ENCODE peak calls at places on chromosome 16, in nine cellular contexts. B is heart right ventricle, P is left lung, M is RWPE2, Z is mammary epithelial cell, D is IMR-90, S is tibial nerve, A is ovary, I is A549. O is an unnamed sample.

GRCh38 chr16:77212736-77213541 is 13.7 kb downstream of the SYCE1L start:
- DNase-seq in B (peak; percentile 53), P (peak; percentile 73), M (peak; percentile 79), Z (peak; percentile 47), D (no peak), S (peak; percentile 40), A (peak; percentile 86), I (peak; percentile 78), O (no peak)

GRCh38 chr16:27287051-27287811 is 18.7 kb upstream of the NSMCE1 start:
- DNase-seq in B (no peak), P (no peak), M (no peak), Z (no peak), D (no peak), S (no peak), A (no peak), I (no peak), O (no peak)

GRCh38 chr16:77775911-77776909 is 12.2 kb upstream of the VAT1L start:
- DNase-seq in B (no peak), P (no peak), M (no peak), Z (peak; percentile 31), D (peak; percentile 65), S (no peak), A (no peak), I (no peak), O (no peak)

GRCh38 chr16:4116328-4117249 is at the start of gene ADCY9:
- DNase-seq in B (peak; percentile 88), P (peak; percentile 83), M (no peak), Z (peak; percentile 53), D (peak; percentile 73), S (peak; percentile 49), A (peak; percentile 84), I (peak; percentile 86), O (no peak)

GRCh38 chr16:58124601-58124915 is 4.6 kb downstream of the CFAP20 start:
- DNase-seq in B (no peak), P (no peak), M (no peak), Z (peak; percentile 32), D (peak; percentile 76), S (no peak), A (no peak), I (no peak), O (no peak)

GRCh38 chr16:24013733-24014645 is 178.2 kb downstream of the PRKCB start:
- DNase-seq in B (no peak), P (peak; percentile 44), M (no peak), Z (peak; percentile 17), D (no peak), S (no peak), A (no peak), I (no peak), O (peak; percentile 33)

GRCh38 chr16:89693289-89693731 is 6.8 kb downstream of the CDK10 start:
- DNase-seq in B (no peak), P (no peak), M (no peak), Z (no peak), D (no peak), S (no peak), A (no peak), I (no peak), O (no peak)

GRCh38 chr16:89273741-89274472 is 56.4 kb downstream of the ZNF778 start:
- DNase-seq in B (no peak), P (no peak), M (no peak), Z (no peak), D (no peak), S (no peak), A (no peak), I (no peak), O (no peak)

GRCh38 chr16:24396350-24397271 is 140.5 kb downstream of the CACNG3 start:
- DNase-seq in B (no peak), P (no peak), M (no peak), Z (no peak), D (no peak), S (no peak), A (no peak), I (no peak), O (no peak)

GRCh38 chr16:2987854-2988253 is 7.6 kb upstream of the PKMYT1 start:
- DNase-seq in B (no peak), P (no peak), M (no peak), Z (no peak), D (no peak), S (no peak), A (no peak), I (no peak), O (no peak)

GRCh38 chr16:57609541-57610401 is 18.7 kb upstream of the ADGRG1 start:
- DNase-seq in B (no peak), P (peak; percentile 30), M (peak; percentile 25), Z (no peak), D (peak; percentile 54), S (no peak), A (no peak), I (no peak), O (no peak)

GRCh38 chr16:67429053-67429798 is 1.7 kb upstream of the HSD11B2 start:
- DNase-seq in B (no peak), P (no peak), M (no peak), Z (no peak), D (no peak), S (no peak), A (peak; percentile 24), I (no peak), O (no peak)

GRCh38 chr16:29784901-29785500 is 5.5 kb upstream of the KIF22 start:
- DNase-seq in B (peak; percentile 86), P (peak; percentile 75), M (no peak), Z (peak; percentile 42), D (peak; percentile 22), S (no peak), A (peak; percentile 78), I (no peak), O (no peak)

GRCh38 chr16:68444058-68444657 is 4.2 kb downstream of the SMPD3 start:
- DNase-seq in B (no peak), P (no peak), M (no peak), Z (peak; percentile 20), D (peak; percentile 21), S (no peak), A (peak; percentile 61), I (no peak), O (no peak)

GRCh38 chr16:64865037-64865696 is 256.7 kb downstream of the CDH11 start:
- DNase-seq in B (no peak), P (no peak), M (no peak), Z (no peak), D (peak; percentile 16), S (no peak), A (no peak), I (no peak), O (no peak)

GRCh38 chr16:55329791-55330190 is 5.8 kb downstream of the IRX6 start:
- DNase-seq in B (no peak), P (no peak), M (no peak), Z (no peak), D (no peak), S (no peak), A (no peak), I (no peak), O (no peak)

GRCh38 chr16:19184823-19185509 is 16.9 kb downstream of the SYT17 start:
- DNase-seq in B (no peak), P (no peak), M (no peak), Z (no peak), D (no peak), S (no peak), A (no peak), I (no peak), O (no peak)

GRCh38 chr16:985237-985636 is 3.7 kb downstream of the SOX8 start:
- DNase-seq in B (no peak), P (no peak), M (no peak), Z (no peak), D (no peak), S (no peak), A (no peak), I (no peak), O (no peak)

GRCh38 chr16:49462356-49462988 is 88.9 kb downstream of the C16orf78 start:
- DNase-seq in B (no peak), P (peak; percentile 12), M (no peak), Z (no peak), D (no peak), S (no peak), A (no peak), I (no peak), O (no peak)

GRCh38 chr16:86496262-86496928 is 13.9 kb upstream of the FOXF1 start:
- DNase-seq in B (no peak), P (no peak), M (no peak), Z (no peak), D (no peak), S (no peak), A (no peak), I (no peak), O (no peak)

DNA sequence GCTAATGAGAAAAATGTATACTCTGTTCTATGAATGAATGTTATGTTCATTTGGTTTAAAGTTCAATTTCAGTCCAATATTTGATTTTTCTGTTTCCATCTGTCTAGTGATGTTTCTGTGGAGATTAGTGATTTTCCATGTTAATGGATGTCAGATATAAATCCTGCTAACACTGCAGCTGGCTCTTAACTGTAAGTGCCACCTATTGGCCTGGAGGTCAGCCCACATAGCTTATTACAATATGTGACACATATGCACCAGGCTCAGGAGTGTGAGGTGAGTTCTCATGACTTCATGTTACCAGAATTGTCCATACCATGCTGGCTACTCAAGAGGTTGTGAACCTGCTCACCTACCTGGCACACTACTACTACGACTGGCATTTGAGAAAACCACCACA is 17.1 kb downstream of the ATF7IP2 start:
- DNase-seq in B (no peak), P (no peak), M (no peak), Z (no peak), D (no peak), S (no peak), A (no peak), I (no peak), O (no peak)
- H3K9me3 ChIP-seq in B (peaks cover 23% of the 10 kb centered on the region), P (no peaks in the 10 kb centered on the region), M (no peaks in the 10 kb centered on the region), Z (no peaks in the 10 kb centered on the region), D (peaks cover 9% of the 10 kb centered on the region), S (peaks cover 63% of the 10 kb centered on the region), A (no peaks in the 10 kb centered on the region), I (no peaks in the 10 kb centered on the region), O (peaks cover 26% of the 10 kb centered on the region)

GRCh38 chr16:14077918-14078317 is 6.8 kb downstream of the MRTFB start:
- DNase-seq in B (no peak), P (no peak), M (no peak), Z (no peak), D (no peak), S (no peak), A (no peak), I (no peak), O (no peak)
- H3K4me1 ChIP-seq in B (no peaks in the 10 kb centered on the region), P (peaks cover 6% of the 10 kb centered on the region), M (no peaks in the 10 kb centered on the region), Z (no peaks in the 10 kb centered on the region), D (no peaks in the 10 kb centered on the region), S (no peaks in the 10 kb centered on the region), A (no peaks in the 10 kb centered on the region), I (peaks cover 22% of the 10 kb centered on the region), O (peaks cover 36% of the 10 kb centered on the region)

GRCh38 chr16:17131351-17131750 is 339.4 kb downstream of the XYLT1 start:
- DNase-seq in B (no peak), P (no peak), M (no peak), Z (no peak), D (no peak), S (no peak), A (no peak), I (no peak), O (no peak)
- TF ChIP-seq CTCF in B (no peak), P (no peak), M (no peak), Z (no peak), D (no peak), S (no peak), A (no peak), I (no peak), O (no peak)

DNA sequence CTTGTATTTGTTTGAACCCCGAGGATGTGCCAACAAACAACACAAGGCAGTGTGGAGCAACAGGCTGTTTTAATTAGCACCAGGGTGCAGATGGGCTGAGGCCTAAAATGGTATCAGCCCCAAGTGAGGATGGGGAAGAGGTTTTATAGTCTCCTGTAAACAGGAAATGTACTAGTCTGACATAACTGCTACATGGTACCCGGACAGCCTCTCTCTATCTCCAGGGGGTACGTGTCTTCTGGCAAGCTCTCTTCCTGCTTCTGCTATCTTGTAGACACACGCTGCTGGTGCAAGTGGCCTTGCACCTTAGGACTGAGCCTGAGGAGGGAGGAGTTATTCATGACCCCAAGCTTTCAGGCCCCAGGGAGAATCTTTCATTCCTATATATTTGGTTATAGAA is 2451.0 kb downstream of the TP53TG3F start:
- DNase-seq in B (no peak), P (no peak), M (no peak), Z (no peak), D (no peak), S (no peak), A (no peak), I (no peak), O (no peak)
- H3K9me3 ChIP-seq in B (peaks cover 3% of the 10 kb centered on the region), P (no peaks in the 10 kb centered on the region), M (peaks cover 2% of the 10 kb centered on the region), Z (peaks cover 34% of the 10 kb centered on the region), D (peaks cover 31% of the 10 kb centered on the region), S (peaks cover 16% of the 10 kb centered on the region), A (no peaks in the 10 kb centered on the region), I (peaks cover 6% of the 10 kb centered on the region), O (no peaks in the 10 kb centered on the region)

O was measured in esophagus squamous epithelium.